ENCODE peak calls at places on chromosome 18, in six cellular contexts. N is AG08395; J is activated CD8-positive, alpha-beta T cell treated with anti-CD3 and anti-CD28 coated beads for 36 hours; E is activated CD4-positive, alpha-beta T cell treated with anti-CD3 and anti-CD28 coated beads, Interleukin-2, amount 50 U/mL, for 1 hour; G is activated T-cell treated with anti-CD3 and anti-CD28 coated beads, Interleukin-2, amount 50 U/mL, for 72 hours; Y is stimulated activated CD4-positive, alpha-beta T cell treated with anti-CD3 and anti-CD28 coated beads, Interleukin-2, amount 100 ng/mL, for 48 hours. H is an unnamed sample.

GRCh38 chr18:8610442-8610801 is 1.2 kb downstream of the RAB12 start:
- DNase-seq in N (no peak), J (no peak), E (no peak), G (peak; percentile 20), Y (peak; percentile 7), H (no peak)

GRCh38 chr18:79523738-79524180 is 128.0 kb downstream of the NFATC1 start:
- DNase-seq in N (no peak), J (peak; percentile 96), E (peak; percentile 71), G (peak; percentile 83), Y (peak; percentile 66), H (no peak)

GRCh38 chr18:31120594-31120993 is 18.4 kb upstream of the DSC2 start:
- DNase-seq in N (no peak), J (no peak), E (no peak), G (no peak), Y (no peak), H (no peak)

GRCh38 chr18:12890500-12890899 is 6.5 kb upstream of the PTPN2 start:
- DNase-seq in N (no peak), J (no peak), E (no peak), G (no peak), Y (no peak), H (no peak)

GRCh38 chr18:526681-527080 is 26.2 kb upstream of the COLEC12 start:
- DNase-seq in N (no peak), J (no peak), E (no peak), G (no peak), Y (no peak), H (no peak)

GRCh38 chr18:36295880-36296301 is 1.6 kb upstream of the FHOD3 start:
- DNase-seq in N (no peak), J (no peak), E (no peak), G (no peak), Y (no peak), H (no peak)

GRCh38 chr18:6370886-6371635 is 43.6 kb downstream of the L3MBTL4 start:
- DNase-seq in N (no peak), J (no peak), E (no peak), G (no peak), Y (no peak), H (no peak)

GRCh38 chr18:14922031-14922430 is 174.1 kb downstream of the ANKRD30B start:
- DNase-seq in N (no peak), J (no peak), E (no peak), G (no peak), Y (no peak), H (no peak)

H was measured in GM12891.